ENCODE peak calls at places on chromosomes 1 and 21, in five cellular contexts. A is naive thymus-derived CD8-positive, alpha-beta T cell; U is stimulated activated CD8-positive, alpha-beta memory T cell treated with anti-CD3 and anti-CD28 coated beads, Interleukin-4, amount 100 ng/mL, for 48 hours; D is DMS153; V is NCI-H345. Y is an unnamed sample.

GRCh38 chr1:107273515-107273914 is 132.7 kb downstream of the NTNG1 start:
- DNase-seq in U (no peak), V (no peak), A (no peak), D (no peak), Y (no peak)

GRCh38 chr1:37307907-37308570 is 166.3 kb upstream of the ZC3H12A start:
- DNase-seq in A (no peak), D (no peak), U (no peak), V (no peak), Y (no peak)

GRCh38 chr21:33325222-33326067 is 675 bp downstream of the IFNAR1 start:
- DNase-seq in D (peak; percentile 70), U (peak; percentile 76), V (peak; percentile 70), A (peak; percentile 60), Y (peak; percentile 73)

GRCh38 chr21:31248598-31248997 is 95.5 kb downstream of the TIAM1 start:
- DNase-seq in A (no peak), U (no peak), D (no peak), V (no peak), Y (no peak)

GRCh38 chr1:111448482-111448917 is 556 bp downstream of the WDR77 start:
- DNase-seq in V (no peak), U (peak; percentile 57), D (no peak), A (no peak), Y (peak; percentile 46)

GRCh38 chr21:45845063-45845789 is 136.3 kb upstream of the COL6A1 start:
- DNase-seq in D (no peak), V (no peak), U (no peak), A (no peak), Y (peak; percentile 18)

GRCh38 chr1:245493029-245493428 is 338.2 kb downstream of the KIF26B start:
- DNase-seq in U (no peak), A (no peak), D (no peak), V (no peak), Y (no peak)

GRCh38 chr1:3240524-3241235 is 171.7 kb downstream of the PRDM16 start:
- DNase-seq in V (no peak), D (no peak), A (no peak), U (no peak), Y (no peak)

GRCh38 chr1:23878668-23879067 is 10.6 kb upstream of the FUCA1 start:
- DNase-seq in D (no peak), V (no peak), A (no peak), U (no peak), Y (no peak)

GRCh38 chr21:37503848-37504467 is 137.4 kb downstream of the DYRK1A start:
- DNase-seq in D (no peak), A (no peak), V (no peak), U (no peak), Y (no peak)

GRCh38 chr1:32246888-32247273 is at the start of gene FAM167B:
- DNase-seq in V (no peak), A (no peak), U (no peak), D (no peak), Y (no peak)

GRCh38 chr1:177569476-177569875 is 398.7 kb downstream of the BRINP2 start:
- DNase-seq in A (no peak), V (no peak), D (no peak), U (no peak), Y (no peak)

GRCh38 chr1:91997607-91998195 is 32.1 kb upstream of the EPHX4 start:
- DNase-seq in D (peak; percentile 34), V (peak; percentile 50), A (no peak), U (peak; percentile 44), Y (peak; percentile 49)

GRCh38 chr1:29196863-29197589 is 15.3 kb upstream of the SRSF4 start:
- DNase-seq in D (no peak), A (no peak), V (no peak), U (no peak), Y (no peak)

GRCh38 chr1:220278991-220279390 is 6.7 kb upstream of the RAB3GAP2 start:
- DNase-seq in V (no peak), U (no peak), D (no peak), A (no peak), Y (no peak)

GRCh38 chr1:29414091-29414490 is 177.8 kb downstream of the PTPRU start:
- DNase-seq in V (no peak), D (no peak), U (no peak), A (no peak), Y (no peak)

GRCh38 chr1:245409341-245410195 is 254.8 kb downstream of the KIF26B start:
- DNase-seq in A (no peak), V (no peak), U (no peak), D (no peak), Y (no peak)

GRCh38 chr1:75836528-75836927 is 39.8 kb downstream of the MSH4 start:
- DNase-seq in A (no peak), V (no peak), D (no peak), U (no peak), Y (no peak)

GRCh38 chr1:30670195-30671060 is 53.0 kb downstream of the MATN1 start:
- DNase-seq in V (no peak), U (no peak), D (no peak), A (no peak), Y (no peak)

GRCh38 chr1:8765253-8765652 is 52.2 kb downstream of the RERE start:
- DNase-seq in U (no peak), D (no peak), A (no peak), V (no peak), Y (no peak)

GRCh38 chr1:83716641-83717040 is 282.3 kb downstream of the TTLL7 start:
- DNase-seq in U (no peak), V (no peak), A (no peak), D (no peak), Y (no peak)